ENCODE peak calls at places on chromosomes 2 and 18, in four cellular contexts. C is activated CD4-positive, alpha-beta T cell treated with anti-CD3 and anti-CD28 coated beads, Interleukin-2, amount 50 U/mL, for 24 hours; E is HEK293T; V is Calu3. Y is an unnamed sample.

GRCh38 chr18:7946724-7947377 is 379.7 kb downstream of the PTPRM start:
- DNase-seq in E (no peak), V (peak; percentile 64), C (no peak), Y (peak; percentile 61)

GRCh38 chr2:187815113-187815512 is 260.9 kb upstream of the TFPI start:
- DNase-seq in V (no peak), C (no peak), E (no peak), Y (no peak)

GRCh38 chr2:38115216-38116012 is 39.5 kb upstream of the CYP1B1 start:
- DNase-seq in E (peak; percentile 82), C (peak; percentile 41), V (peak; percentile 89), Y (peak; percentile 59)

GRCh38 chr2:5693288-5694015 is 1.3 kb downstream of the SOX11 start:
- DNase-seq in V (no peak), C (no peak), E (no peak), Y (no peak)

GRCh38 chr2:231714639-231715498 is 6.5 kb downstream of the PTMA start:
- DNase-seq in C (peak; percentile 70), V (peak; percentile 82), E (peak; percentile 56), Y (peak; percentile 38)

GRCh38 chr2:16725549-16725948 is 59.9 kb upstream of the CYRIA start:
- DNase-seq in E (no peak), V (no peak), C (no peak), Y (no peak)

GRCh38 chr2:104840151-104840550 is 13.8 kb upstream of the POU3F3 start:
- DNase-seq in E (no peak), C (no peak), V (no peak), Y (no peak)

GRCh38 chr18:78722391-78722790 is 257.2 kb upstream of the SALL3 start:
- DNase-seq in E (no peak), C (no peak), V (no peak), Y (no peak)

GRCh38 chr2:109230980-109231420 is 102.0 kb downstream of the SH3RF3 start:
- DNase-seq in C (no peak), V (no peak), E (no peak), Y (no peak)

GRCh38 chr2:41061371-41061770 is 609.5 kb upstream of the SLC8A1 start:
- DNase-seq in V (no peak), E (no peak), C (no peak), Y (no peak)

GRCh38 chr18:79479761-79480161 is 84.0 kb downstream of the NFATC1 start:
- DNase-seq in E (no peak), V (no peak), C (no peak), Y (no peak)

GRCh38 chr2:160741271-160741670 is 247.7 kb upstream of the RBMS1 start:
- DNase-seq in E (no peak), V (no peak), C (no peak), Y (no peak)

GRCh38 chr2:72104821-72105588 is 42.7 kb downstream of the CYP26B1 start:
- DNase-seq in V (no peak), C (no peak), E (no peak), Y (no peak)

GRCh38 chr2:64914735-64915509 is 74.3 kb upstream of the SLC1A4 start:
- DNase-seq in C (no peak), E (no peak), V (no peak), Y (no peak)

GRCh38 chr2:121478996-121479735 is 51.5 kb upstream of the RNU4ATAC start:
- DNase-seq in C (no peak), V (no peak), E (no peak), Y (no peak)

GRCh38 chr18:11553098-11553940 is 56.1 kb upstream of the SLC35G4 start:
- DNase-seq in V (peak; percentile 53), C (no peak), E (peak; percentile 51), Y (peak; percentile 45)

GRCh38 chr2:54360055-54360792 is 95.9 kb upstream of the SPTBN1 start:
- DNase-seq in E (peak; percentile 17), C (no peak), V (no peak), Y (no peak)

GRCh38 chr2:223247136-223247535 is 195.1 kb downstream of the KCNE4 start:
- DNase-seq in E (no peak), C (no peak), V (peak; percentile 35), Y (peak; percentile 28)

GRCh38 chr2:26396734-26397298 is 4.9 kb upstream of the DRC1 start:
- DNase-seq in V (no peak), E (no peak), C (no peak), Y (no peak)

GRCh38 chr2:7825591-7826312 is 856.1 kb upstream of the ID2 start:
- DNase-seq in E (no peak), C (peak; percentile 16), V (peak; percentile 83), Y (no peak)

GRCh38 chr2:118197011-118197695 is 108.9 kb downstream of the INSIG2 start:
- DNase-seq in C (no peak), E (peak; percentile 42), V (no peak), Y (no peak)

GRCh38 chr18:58534535-58535301 is 94.2 kb downstream of the ALPK2 start:
- DNase-seq in V (no peak), C (no peak), E (no peak), Y (no peak)

GRCh38 chr2:63692002-63692606 is 103.3 kb downstream of the MDH1 start:
- DNase-seq in V (peak; percentile 34), E (peak; percentile 35), C (no peak), Y (peak; percentile 31)

GRCh38 chr2:55133467-55134315 is 83.4 kb upstream of the RTN4 start:
- DNase-seq in C (peak; percentile 7), V (peak; percentile 70), E (no peak), Y (no peak)

GRCh38 chr2:19785432-19785831 is 116.4 kb downstream of the TTC32 start:
- DNase-seq in C (no peak), E (no peak), V (no peak), Y (no peak)

GRCh38 chr2:168416555-168416954 is 39.5 kb upstream of the CERS6 start:
- DNase-seq in V (no peak), E (no peak), C (no peak), Y (no peak)

GRCh38 chr2:109087055-109087663 is 41.8 kb upstream of the SH3RF3 start:
- DNase-seq in C (no peak), V (no peak), E (no peak), Y (no peak)

GRCh38 chr2:8437228-8437948 is 244.5 kb upstream of the ID2 start:
- DNase-seq in E (no peak), V (no peak), C (no peak), Y (no peak)

GRCh38 chr2:97758131-97758705 is 44.8 kb downstream of the ZAP70 start:
- DNase-seq in C (no peak), V (no peak), E (no peak), Y (no peak)

GRCh38 chr2:241091734-241092445 is 10.2 kb downstream of the MTERF4 start:
- DNase-seq in E (no peak), V (no peak), C (no peak), Y (no peak)

GRCh38 chr2:128290356-128290755 is 28.3 kb downstream of the HS6ST1 start:
- DNase-seq in V (no peak), C (no peak), E (no peak), Y (no peak)

GRCh38 chr2:85199692-85200091 is 66.5 kb downstream of the TCF7L1 start:
- DNase-seq in C (no peak), V (no peak), E (no peak), Y (no peak)

GRCh38 chr2:9231291-9232165 is 24.9 kb downstream of the ASAP2 start:
- DNase-seq in E (no peak), V (peak; percentile 72), C (no peak), Y (no peak)

GRCh38 chr2:236986524-236987330 is 99.0 kb upstream of the COPS8 start:
- DNase-seq in C (no peak), E (no peak), V (no peak), Y (no peak)

Y was measured in HCT116.